ENCODE peak calls at places on chromosomes 16 and 17, in six cellular contexts. One of them, this sample, is unnamed.
A peak's percentile ranks its signal among the peaks of the same experiment; 100 is the strongest.

GRCh38 chr16:56679813-56680212 is 2.5 kb upstream of the MT1X start:
- DNase-seq in adrenal gland: peak; percentile 57
- DNase-seq in PC-3: peak; percentile 70
- DNase-seq in uterus: no peak
- DNase-seq in tibial nerve: no peak
- DNase-seq in foreskin keratinocyte: no peak
- DNase-seq in this sample: no peak

GRCh38 chr16:27179500-27180072 is 23.7 kb upstream of the KDM8 start:
- DNase-seq in foreskin keratinocyte: no peak
- DNase-seq in PC-3: peak; percentile 58
- DNase-seq in adrenal gland: peak; percentile 80
- DNase-seq in uterus: peak; percentile 78
- DNase-seq in tibial nerve: peak; percentile 91
- DNase-seq in this sample: peak; percentile 79

GRCh38 chr17:68378202-68379149 is 78.8 kb downstream of the WIPI1 start:
- DNase-seq in foreskin keratinocyte: no peak
- DNase-seq in tibial nerve: peak; percentile 96
- DNase-seq in PC-3: peak; percentile 88
- DNase-seq in uterus: peak; percentile 98
- DNase-seq in adrenal gland: peak; percentile 97
- DNase-seq in this sample: peak; percentile 81

GRCh38 chr16:67723940-67724339 is 4.8 kb upstream of the GFOD2 start:
- DNase-seq in adrenal gland: no peak
- DNase-seq in tibial nerve: no peak
- DNase-seq in uterus: no peak
- DNase-seq in foreskin keratinocyte: no peak
- DNase-seq in PC-3: no peak
- DNase-seq in this sample: no peak

GRCh38 chr17:72858826-72859495 is 233.5 kb downstream of the SLC39A11 start:
- DNase-seq in PC-3: no peak
- DNase-seq in foreskin keratinocyte: peak; percentile 19
- DNase-seq in adrenal gland: no peak
- DNase-seq in uterus: no peak
- DNase-seq in tibial nerve: no peak
- DNase-seq in this sample: no peak

GRCh38 chr17:77734371-77735050 is 224.0 kb upstream of the TNRC6C start:
- DNase-seq in tibial nerve: peak; percentile 86
- DNase-seq in adrenal gland: peak; percentile 65
- DNase-seq in uterus: peak; percentile 95
- DNase-seq in foreskin keratinocyte: no peak
- DNase-seq in PC-3: no peak
- DNase-seq in this sample: peak; percentile 80

GRCh38 chr17:49341356-49341755 is 20.7 kb downstream of the ZNF652 start:
- DNase-seq in uterus: no peak
- DNase-seq in adrenal gland: peak; percentile 59
- DNase-seq in foreskin keratinocyte: no peak
- DNase-seq in PC-3: no peak
- DNase-seq in tibial nerve: no peak
- DNase-seq in this sample: no peak

GRCh38 chr17:60163108-60163784 is 13.5 kb downstream of the CA4 start:
- DNase-seq in adrenal gland: no peak
- DNase-seq in foreskin keratinocyte: no peak
- DNase-seq in uterus: no peak
- DNase-seq in tibial nerve: no peak
- DNase-seq in PC-3: no peak
- DNase-seq in this sample: no peak

GRCh38 chr16:67357561-67357960 is 30.9 kb downstream of the LRRC36 start:
- DNase-seq in uterus: no peak
- DNase-seq in adrenal gland: no peak
- DNase-seq in tibial nerve: no peak
- DNase-seq in foreskin keratinocyte: no peak
- DNase-seq in PC-3: no peak
- DNase-seq in this sample: peak; percentile 30

GRCh38 chr16:21554795-21555585 is 44.4 kb upstream of the METTL9 start:
- DNase-seq in PC-3: peak; percentile 86
- DNase-seq in uterus: peak; percentile 81
- DNase-seq in foreskin keratinocyte: no peak
- DNase-seq in tibial nerve: peak; percentile 87
- DNase-seq in adrenal gland: peak; percentile 76
- DNase-seq in this sample: peak; percentile 90

GRCh38 chr16:28925386-28926228 is 569 bp upstream of the RABEP2 start:
- DNase-seq in PC-3: peak; percentile 58
- DNase-seq in uterus: peak; percentile 73
- DNase-seq in foreskin keratinocyte: peak; percentile 56
- DNase-seq in adrenal gland: peak; percentile 86
- DNase-seq in tibial nerve: peak; percentile 48
- DNase-seq in this sample: peak; percentile 78

GRCh38 chr16:4034963-4035362 is 81.3 kb downstream of the ADCY9 start:
- DNase-seq in foreskin keratinocyte: no peak
- DNase-seq in PC-3: no peak
- DNase-seq in uterus: no peak
- DNase-seq in tibial nerve: no peak
- DNase-seq in adrenal gland: no peak
- DNase-seq in this sample: no peak
- TF ChIP-seq CTCF in foreskin keratinocyte: no peak
- TF ChIP-seq CTCF in PC-3: no peak
- TF ChIP-seq CTCF in uterus: no peak
- TF ChIP-seq CTCF in tibial nerve: no peak
- TF ChIP-seq CTCF in adrenal gland: no peak
- TF ChIP-seq CTCF in this sample: no peak

GRCh38 chr16:58102665-58103427 is 26.3 kb downstream of the CFAP20 start:
- DNase-seq in PC-3: no peak
- DNase-seq in foreskin keratinocyte: no peak
- DNase-seq in uterus: no peak
- DNase-seq in adrenal gland: no peak
- DNase-seq in tibial nerve: no peak
- DNase-seq in this sample: no peak
- H3K27ac ChIP-seq in PC-3: no peak overlapping the region
- H3K27ac ChIP-seq in foreskin keratinocyte: no peak overlapping the region
- H3K27ac ChIP-seq in uterus: no peak overlapping the region
- H3K27ac ChIP-seq in adrenal gland: no peak overlapping the region
- H3K27ac ChIP-seq in tibial nerve: no peak overlapping the region
- H3K27ac ChIP-seq in this sample: no peak overlapping the region

GRCh38 chr17:6699997-6700947 is 12.9 kb downstream of the SLC13A5 start:
- DNase-seq in adrenal gland: no peak
- DNase-seq in foreskin keratinocyte: no peak
- DNase-seq in PC-3: no peak
- DNase-seq in uterus: no peak
- DNase-seq in tibial nerve: no peak
- DNase-seq in this sample: no peak

GRCh38 chr17:6702567-6703215 is 10.5 kb downstream of the SLC13A5 start:
- DNase-seq in adrenal gland: no peak
- DNase-seq in PC-3: no peak
- DNase-seq in foreskin keratinocyte: no peak
- DNase-seq in tibial nerve: no peak
- DNase-seq in uterus: no peak
- DNase-seq in this sample: no peak

GRCh38 chr17:6703751-6704150 is 9.4 kb downstream of the SLC13A5 start:
- DNase-seq in tibial nerve: no peak
- DNase-seq in PC-3: no peak
- DNase-seq in adrenal gland: no peak
- DNase-seq in foreskin keratinocyte: no peak
- DNase-seq in uterus: no peak
- DNase-seq in this sample: no peak

GRCh38 chr17:6700948-6701307 is 12.2 kb downstream of the SLC13A5 start:
- DNase-seq in PC-3: no peak
- DNase-seq in tibial nerve: no peak
- DNase-seq in adrenal gland: no peak
- DNase-seq in foreskin keratinocyte: no peak
- DNase-seq in uterus: no peak
- DNase-seq in this sample: no peak

DNA sequence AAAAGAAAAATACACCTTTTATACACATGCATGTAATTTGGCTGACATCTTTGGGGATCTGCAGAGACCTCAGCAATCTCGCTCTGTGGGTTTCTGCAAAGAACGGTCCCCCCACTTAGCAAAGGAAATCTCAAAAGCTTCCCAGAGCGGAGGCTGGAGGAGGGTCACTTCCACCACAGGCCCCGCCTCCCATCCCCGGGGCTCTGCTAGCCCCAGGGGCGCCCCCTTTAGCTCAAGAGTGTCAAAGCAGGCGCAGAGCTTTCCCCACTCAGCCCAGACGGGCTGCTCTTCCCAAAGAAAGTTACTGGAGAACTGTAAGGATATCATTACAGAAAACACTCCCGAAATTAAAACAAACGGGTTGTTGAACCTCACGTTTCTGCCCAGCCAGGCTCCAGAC is 11.4 kb downstream of the SLC13A5 start:
- DNase-seq in uterus: no peak
- DNase-seq in tibial nerve: no peak
- DNase-seq in foreskin keratinocyte: no peak
- DNase-seq in adrenal gland: peak; percentile 20
- DNase-seq in PC-3: peak; percentile 48
- DNase-seq in this sample: no peak
- TF ChIP-seq CTCF in uterus: no peak
- TF ChIP-seq CTCF in tibial nerve: no peak
- TF ChIP-seq CTCF in foreskin keratinocyte: peak; percentile 60
- TF ChIP-seq CTCF in adrenal gland: peak; percentile 23
- TF ChIP-seq CTCF in PC-3: peak; percentile 52
- TF ChIP-seq CTCF in this sample: no peak

DNA sequence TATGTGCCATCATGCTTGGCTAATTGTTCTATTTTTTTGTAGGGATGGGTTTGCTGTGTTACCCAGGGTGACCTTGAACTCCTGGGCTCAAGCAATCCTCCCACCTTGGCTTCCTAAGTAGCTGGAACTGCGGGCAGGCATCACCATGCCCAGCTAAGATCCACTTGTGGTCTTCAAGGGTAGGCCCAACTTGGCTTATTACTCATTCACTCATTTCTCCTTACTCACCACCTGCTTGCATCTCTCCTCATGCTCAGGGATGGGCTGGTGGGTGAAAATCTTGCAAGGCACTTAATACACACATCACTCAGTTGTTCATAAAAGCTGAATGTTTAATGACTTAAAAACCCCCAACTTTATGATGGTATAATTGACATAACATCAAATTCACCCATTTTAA is 207.8 kb downstream of the SHISA9 start:
- DNase-seq in foreskin keratinocyte: no peak
- DNase-seq in tibial nerve: no peak
- DNase-seq in PC-3: no peak
- DNase-seq in uterus: no peak
- DNase-seq in adrenal gland: no peak
- DNase-seq in this sample: no peak
- H3K27ac ChIP-seq in foreskin keratinocyte: no peak overlapping the region
- H3K27ac ChIP-seq in tibial nerve: no peak overlapping the region
- H3K27ac ChIP-seq in PC-3: no peak overlapping the region
- H3K27ac ChIP-seq in uterus: no peak overlapping the region
- H3K27ac ChIP-seq in adrenal gland: no peak overlapping the region
- H3K27ac ChIP-seq in this sample: no peak overlapping the region

GRCh38 chr17:33929181-33929724 is 325.8 kb upstream of the CCL2 start:
- DNase-seq in uterus: no peak
- DNase-seq in foreskin keratinocyte: no peak
- DNase-seq in tibial nerve: no peak
- DNase-seq in PC-3: no peak
- DNase-seq in adrenal gland: no peak
- DNase-seq in this sample: no peak

GRCh38 chr17:33924105-33924504 is 331.0 kb upstream of the CCL2 start:
- DNase-seq in tibial nerve: no peak
- DNase-seq in PC-3: no peak
- DNase-seq in adrenal gland: no peak
- DNase-seq in uterus: no peak
- DNase-seq in foreskin keratinocyte: no peak
- DNase-seq in this sample: no peak

GRCh38 chr17:33925650-33926049 is 329.4 kb upstream of the CCL2 start:
- DNase-seq in uterus: no peak
- DNase-seq in adrenal gland: no peak
- DNase-seq in tibial nerve: no peak
- DNase-seq in foreskin keratinocyte: no peak
- DNase-seq in PC-3: no peak
- DNase-seq in this sample: no peak

GRCh38 chr17:33922971-33923370 is 332.1 kb upstream of the CCL2 start:
- DNase-seq in adrenal gland: no peak
- DNase-seq in PC-3: no peak
- DNase-seq in uterus: no peak
- DNase-seq in foreskin keratinocyte: no peak
- DNase-seq in tibial nerve: no peak
- DNase-seq in this sample: no peak

GRCh38 chr17:33927732-33928133 is 327.4 kb upstream of the CCL2 start:
- DNase-seq in tibial nerve: no peak
- DNase-seq in PC-3: peak; percentile 21
- DNase-seq in uterus: no peak
- DNase-seq in adrenal gland: no peak
- DNase-seq in foreskin keratinocyte: no peak
- DNase-seq in this sample: no peak
- TF ChIP-seq CTCF in tibial nerve: no peak
- TF ChIP-seq CTCF in PC-3: peak; percentile 28
- TF ChIP-seq CTCF in uterus: no peak
- TF ChIP-seq CTCF in adrenal gland: no peak
- TF ChIP-seq CTCF in foreskin keratinocyte: peak; percentile 53
- TF ChIP-seq CTCF in this sample: no peak

GRCh38 chr17:44827863-44828262 is 2.2 kb downstream of the GJC1 start:
- DNase-seq in adrenal gland: no peak
- DNase-seq in tibial nerve: no peak
- DNase-seq in PC-3: no peak
- DNase-seq in uterus: no peak
- DNase-seq in foreskin keratinocyte: no peak
- DNase-seq in this sample: no peak

GRCh38 chr17:44829558-44830358 is at the start of gene GJC1:
- DNase-seq in tibial nerve: no peak
- DNase-seq in uterus: peak; percentile 60
- DNase-seq in foreskin keratinocyte: no peak
- DNase-seq in adrenal gland: peak; percentile 10
- DNase-seq in PC-3: peak; percentile 41
- DNase-seq in this sample: no peak

GRCh38 chr17:44831270-44831770 is 1.2 kb upstream of the GJC1 start:
- DNase-seq in adrenal gland: no peak
- DNase-seq in foreskin keratinocyte: no peak
- DNase-seq in tibial nerve: no peak
- DNase-seq in PC-3: no peak
- DNase-seq in uterus: no peak
- DNase-seq in this sample: no peak

GRCh38 chr17:44830359-44831269 is 527 bp upstream of the GJC1 start:
- DNase-seq in PC-3: peak; percentile 49
- DNase-seq in adrenal gland: peak; percentile 13
- DNase-seq in foreskin keratinocyte: no peak
- DNase-seq in uterus: peak; percentile 59
- DNase-seq in tibial nerve: no peak
- DNase-seq in this sample: no peak

DNA sequence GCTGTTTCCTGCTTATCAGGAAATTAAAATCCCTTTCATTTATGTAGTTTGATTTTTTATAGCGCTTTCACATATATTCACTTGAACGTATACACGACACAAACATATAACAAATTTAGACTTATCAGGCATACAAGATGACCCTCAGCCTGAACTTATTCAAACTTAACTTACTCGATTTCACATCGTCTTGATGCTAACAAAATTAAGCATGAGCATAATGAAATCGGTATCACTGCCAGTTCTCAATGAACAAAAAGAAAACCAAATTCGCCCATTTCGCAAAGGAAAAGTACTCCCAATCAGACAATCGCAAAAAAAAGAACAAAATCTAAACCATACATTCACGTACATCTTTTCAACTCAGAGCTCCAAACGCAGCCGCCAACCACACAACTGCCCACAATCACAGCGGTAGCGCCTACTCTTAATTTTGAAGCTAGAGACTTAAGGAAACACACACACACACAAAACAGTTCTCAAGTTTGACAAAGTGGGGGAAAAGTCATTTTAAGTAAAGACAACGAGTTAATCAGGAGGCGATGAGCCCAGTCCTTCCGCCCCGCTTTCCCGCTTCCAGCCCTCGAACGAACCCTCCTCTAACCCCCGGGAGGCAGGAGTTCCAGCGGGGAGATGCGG is 1.0 kb downstream of the GJC1 start:
- DNase-seq in foreskin keratinocyte: no peak
- DNase-seq in PC-3: peak; percentile 47
- DNase-seq in uterus: no peak
- DNase-seq in adrenal gland: no peak
- DNase-seq in tibial nerve: no peak
- DNase-seq in this sample: no peak
- H3K27ac ChIP-seq in foreskin keratinocyte: peak overlapping the region; percentile 19
- H3K27ac ChIP-seq in PC-3: no peak overlapping the region
- H3K27ac ChIP-seq in uterus: peak overlapping the region; percentile 98
- H3K27ac ChIP-seq in adrenal gland: no peak overlapping the region
- H3K27ac ChIP-seq in tibial nerve: peak overlapping the region; percentile 77
- H3K27ac ChIP-seq in this sample: peak overlapping the region; percentile 9

This sample was measured in lung.